ENCODE peak calls at places on chromosomes 12 and 14, in eight cellular contexts. Q, W, P, J, F, D, H and O are unnamed samples.

GRCh38 chr12:30691122-30691879 is 4.4 kb downstream of the IPO8 start:
- DNase-seq in H (peak; percentile 59), W (peak; percentile 50), J (no peak), P (peak; percentile 17), F (no peak), Q (no peak), D (peak; percentile 70), O (peak; percentile 71)

GRCh38 chr12:128829870-128830504 is 6.2 kb upstream of the SLC15A4 start:
- DNase-seq in H (no peak), J (no peak), P (no peak), Q (no peak), F (no peak), W (no peak), D (peak; percentile 29), O (peak; percentile 55)

GRCh38 chr12:45192041-45192695 is 23.7 kb upstream of the ANO6 start:
- DNase-seq in W (no peak), H (no peak), J (peak; percentile 61), D (peak; percentile 65), Q (no peak), P (peak; percentile 17), F (no peak), O (peak; percentile 23)

GRCh38 chr14:95104911-95105310 is 52.4 kb downstream of the DICER1 start:
- DNase-seq in H (no peak), F (no peak), W (no peak), P (no peak), D (no peak), Q (no peak), J (no peak), O (peak; percentile 68)

GRCh38 chr14:91354221-91354916 is 63.3 kb downstream of the CCDC88C start:
- DNase-seq in F (peak; percentile 24), Q (no peak), P (no peak), H (no peak), W (peak; percentile 45), J (no peak), D (no peak), O (no peak)

GRCh38 chr14:30235485-30235884 is 307.8 kb upstream of the PRKD1 start:
- DNase-seq in W (no peak), F (no peak), D (no peak), P (no peak), Q (no peak), J (no peak), H (no peak), O (no peak)

GRCh38 chr12:25301798-25302197 is 51.1 kb upstream of the KRAS start:
- DNase-seq in J (no peak), P (no peak), D (no peak), Q (no peak), F (no peak), W (no peak), H (no peak), O (no peak)

GRCh38 chr14:67416810-67417209 is 4.8 kb upstream of the PLEK2 start:
- DNase-seq in F (no peak), J (no peak), D (no peak), Q (no peak), P (no peak), H (no peak), W (no peak), O (no peak)

GRCh38 chr14:31269599-31270195 is 62.1 kb upstream of the HECTD1 start:
- DNase-seq in D (no peak), F (no peak), H (no peak), W (no peak), P (no peak), J (no peak), Q (no peak), O (no peak)

GRCh38 chr14:102644523-102644922 is 52.1 kb downstream of the RCOR1 start:
- DNase-seq in Q (no peak), J (no peak), D (no peak), F (no peak), W (no peak), P (no peak), H (no peak), O (no peak)

GRCh38 chr12:47775100-47775911 is 2.3 kb downstream of the SLC48A1 start:
- DNase-seq in Q (no peak), D (peak; percentile 57), H (no peak), P (no peak), J (no peak), W (peak; percentile 34), F (no peak), O (peak; percentile 56)

GRCh38 chr12:39937119-39937518 is 168.8 kb downstream of the SLC2A13 start:
- DNase-seq in W (no peak), Q (no peak), D (no peak), J (no peak), P (no peak), H (no peak), F (no peak), O (no peak)

GRCh38 chr14:86462193-86462592 is 932.2 kb downstream of the FLRT2 start:
- DNase-seq in P (no peak), Q (peak; percentile 7), W (no peak), J (no peak), H (no peak), D (peak; percentile 40), F (no peak), O (no peak)

GRCh38 chr12:18400186-18400585 is 138.9 kb downstream of the PIK3C2G start:
- DNase-seq in F (no peak), J (no peak), W (no peak), Q (no peak), H (no peak), P (no peak), D (no peak), O (no peak)

GRCh38 chr14:51328942-51329350 is 88.9 kb downstream of the TMX1 start:
- DNase-seq in H (no peak), W (peak; percentile 63), P (no peak), Q (no peak), J (no peak), F (no peak), D (no peak), O (no peak)

GRCh38 chr12:1837541-1838206 is 17.3 kb downstream of the LRTM2 start:
- DNase-seq in Q (no peak), J (no peak), H (peak; percentile 6), P (no peak), D (peak; percentile 21), F (peak; percentile 50), W (no peak), O (peak; percentile 43)